ENCODE peak calls at places on chromosome 2, in five cellular contexts. N, Z, I, S and F are unnamed samples.

GRCh38 chr2:208179028-208179609 is 10.7 kb downstream of the C2orf80 start:
- DNase-seq in S (no peak), N (no peak), I (no peak), Z (no peak), F (peak; percentile 10)

GRCh38 chr2:45812039-45812500 is 160.6 kb downstream of the PRKCE start:
- DNase-seq in S (peak; percentile 31), Z (no peak), I (peak; percentile 86), N (no peak), F (no peak)

GRCh38 chr2:120497261-120497977 is 151.5 kb downstream of the INHBB start:
- DNase-seq in S (no peak), N (peak; percentile 11), I (no peak), Z (no peak), F (no peak)

GRCh38 chr2:104834431-104834830 is 19.5 kb upstream of the POU3F3 start:
- DNase-seq in S (no peak), I (no peak), N (no peak), Z (no peak), F (no peak)

GRCh38 chr2:55620123-55620779 is 2.8 kb upstream of the PPP4R3B start:
- DNase-seq in Z (no peak), I (peak; percentile 14), N (peak; percentile 33), S (peak; percentile 24), F (no peak)

GRCh38 chr2:208820289-208820688 is 413.7 kb downstream of the PTH2R start:
- DNase-seq in N (no peak), S (no peak), I (no peak), Z (no peak), F (no peak)

GRCh38 chr2:64467463-64467843 is 13.5 kb downstream of the LGALSL start:
- DNase-seq in Z (no peak), I (no peak), S (no peak), N (no peak), F (no peak)

GRCh38 chr2:112884869-112885502 is 26.0 kb upstream of the IL37 start:
- DNase-seq in S (no peak), I (no peak), Z (peak; percentile 29), N (peak; percentile 58), F (peak; percentile 69)

GRCh38 chr2:86037795-86038192 is 67.9 kb downstream of the POLR1A start:
- DNase-seq in I (no peak), Z (no peak), N (no peak), S (no peak), F (no peak)

GRCh38 chr2:203811491-203812221 is 55.9 kb upstream of the CTLA4 start:
- DNase-seq in S (peak; percentile 86), I (peak; percentile 92), N (no peak), Z (peak; percentile 58), F (no peak)

GRCh38 chr2:224449212-224450147 is 47.6 kb upstream of the FAM124B start:
- DNase-seq in N (no peak), I (no peak), S (peak; percentile 34), Z (peak; percentile 22), F (no peak)

GRCh38 chr2:136075466-136075865 is 42.5 kb downstream of the CXCR4 start:
- DNase-seq in S (no peak), N (no peak), I (no peak), Z (no peak), F (no peak)

GRCh38 chr2:171513719-171514160 is 8.5 kb upstream of the CYBRD1 start:
- DNase-seq in I (no peak), N (no peak), Z (no peak), S (no peak), F (no peak)

GRCh38 chr2:38427053-38427452 is 50.0 kb upstream of the ATL2 start:
- DNase-seq in N (no peak), S (no peak), I (no peak), Z (no peak), F (no peak)

GRCh38 chr2:111165084-111165483 is 44.4 kb downstream of the BCL2L11 start:
- DNase-seq in Z (peak; percentile 29), I (no peak), N (peak; percentile 83), S (no peak), F (no peak)

GRCh38 chr2:180203972-180204371 is 196.9 kb upstream of the CWC22 start:
- DNase-seq in Z (no peak), I (peak; percentile 80), S (peak; percentile 57), N (no peak), F (no peak)

GRCh38 chr2:167729911-167730310 is 517.5 kb downstream of the STK39 start:
- DNase-seq in S (no peak), Z (no peak), N (no peak), I (no peak), F (no peak)

GRCh38 chr2:238203973-238204683 is 633 bp upstream of the ILKAP start:
- DNase-seq in S (no peak), Z (no peak), I (no peak), N (no peak), F (no peak)

GRCh38 chr2:189535433-189535832 is 45.2 kb downstream of the SLC40A1 start:
- DNase-seq in S (no peak), N (no peak), Z (no peak), I (no peak), F (no peak)

GRCh38 chr2:121561617-121562268 is 31.1 kb downstream of the RNU4ATAC start:
- DNase-seq in N (no peak), Z (peak; percentile 31), I (peak; percentile 65), S (peak; percentile 49), F (no peak)

GRCh38 chr2:135688002-135688401 is 53.7 kb upstream of the UBXN4 start:
- DNase-seq in I (peak; percentile 44), N (no peak), Z (no peak), S (peak; percentile 48), F (no peak)

GRCh38 chr2:75155115-75155514 is 44.2 kb downstream of the TACR1 start:
- DNase-seq in S (no peak), N (no peak), I (no peak), Z (no peak), F (no peak)

GRCh38 chr2:218266316-218266979 is 3.5 kb downstream of the AAMP start:
- DNase-seq in N (no peak), Z (no peak), I (no peak), S (no peak), F (no peak)

GRCh38 chr2:23135481-23136100 is 249.4 kb upstream of the KLHL29 start:
- DNase-seq in S (no peak), Z (no peak), N (no peak), I (no peak), F (peak; percentile 10)

GRCh38 chr2:104033399-104033798 is 820.5 kb upstream of the POU3F3 start:
- DNase-seq in Z (no peak), S (no peak), I (no peak), N (no peak), F (no peak)

GRCh38 chr2:201955702-201956141 is 77.9 kb upstream of the FZD7 start:
- DNase-seq in Z (no peak), N (no peak), S (no peak), I (peak; percentile 52), F (no peak)

GRCh38 chr2:217160103-217160502 is 300.2 kb upstream of the TNP1 start:
- DNase-seq in N (no peak), Z (no peak), I (peak; percentile 66), S (peak; percentile 53), F (no peak)

GRCh38 chr2:121489284-121489683 is 41.4 kb upstream of the RNU4ATAC start:
- DNase-seq in Z (no peak), N (no peak), I (peak; percentile 68), S (peak; percentile 36), F (no peak)

GRCh38 chr2:16312771-16313170 is 352.9 kb downstream of the CYRIA start:
- DNase-seq in Z (no peak), I (no peak), N (no peak), S (no peak), F (no peak)

GRCh38 chr2:42184346-42184745 is 15.2 kb downstream of the EML4 start:
- DNase-seq in Z (no peak), S (no peak), N (no peak), I (no peak), F (no peak)

GRCh38 chr2:186526281-186526680 is 40.2 kb downstream of the ZC3H15 start:
- DNase-seq in I (no peak), Z (no peak), N (no peak), S (no peak), F (no peak)

GRCh38 chr2:237978058-237978712 is 11.4 kb downstream of the UBE2F start:
- DNase-seq in S (peak; percentile 22), N (no peak), Z (peak; percentile 36), I (peak; percentile 30), F (no peak)

GRCh38 chr2:220664272-220665107 is 907.6 kb downstream of the EPHA4 start:
- DNase-seq in S (peak; percentile 23), Z (no peak), N (no peak), I (peak; percentile 66), F (no peak)

GRCh38 chr2:236678307-236678975 is 108.8 kb downstream of the ACKR3 start:
- DNase-seq in Z (no peak), S (no peak), I (no peak), N (no peak), F (no peak)

GRCh38 chr2:199261936-199262335 is 195.8 kb downstream of the SATB2 start:
- DNase-seq in Z (no peak), S (no peak), I (no peak), N (no peak), F (no peak)

GRCh38 chr2:207813942-207814341 is 44.2 kb upstream of the FZD5 start:
- DNase-seq in S (no peak), N (no peak), Z (no peak), I (no peak), F (no peak)

GRCh38 chr2:105391058-105391627 is 7.7 kb downstream of the FHL2 start:
- DNase-seq in I (peak; percentile 84), S (peak; percentile 54), N (no peak), Z (no peak), F (no peak)

GRCh38 chr2:43110442-43110871 is 115.9 kb downstream of the ZFP36L2 start:
- DNase-seq in I (peak; percentile 85), N (no peak), S (peak; percentile 54), Z (peak; percentile 81), F (no peak)